ENCODE peak calls at places on chromosome 10, in eight cellular contexts. J is testis, L is cardiac fibroblast, T is choroid plexus epithelial cell, I is HFFc6, K is GM13976, E is stomach, N is fibroblast of mammary gland. R is an unnamed sample.

GRCh38 chr10:48509974-48510692 is 94.7 kb downstream of the ARHGAP22 start:
- DNase-seq in K (peak; percentile 66), I (no peak), T (peak; percentile 38), E (peak; percentile 25), N (no peak), L (peak; percentile 47), J (no peak), R (no peak)

GRCh38 chr10:110989016-110989415 is 69.6 kb downstream of the SHOC2 start:
- DNase-seq in I (no peak), N (peak; percentile 77), E (no peak), T (peak; percentile 30), J (no peak), L (no peak), K (no peak), R (no peak)

GRCh38 chr10:77082601-77083252 is 554.9 kb downstream of the KCNMA1 start:
- DNase-seq in J (no peak), E (no peak), I (no peak), N (peak; percentile 52), K (no peak), L (no peak), T (no peak), R (no peak)

GRCh38 chr10:123147635-123148413 is at the start of gene HMX2:
- DNase-seq in N (no peak), I (no peak), T (no peak), E (no peak), J (no peak), L (no peak), K (peak; percentile 79), R (no peak)

GRCh38 chr10:124875596-124875995 is 66.3 kb upstream of the ZRANB1 start:
- DNase-seq in T (peak; percentile 74), J (no peak), N (peak; percentile 47), K (no peak), L (peak; percentile 61), I (peak; percentile 45), E (no peak), R (no peak)

GRCh38 chr10:88245974-88246511 is 337.1 kb downstream of the RNLS start:
- DNase-seq in K (no peak), J (peak; percentile 32), E (no peak), I (peak; percentile 30), N (peak; percentile 76), L (peak; percentile 49), T (peak; percentile 67), R (peak; percentile 19)

GRCh38 chr10:24054421-24054820 is 154.5 kb upstream of the KIAA1217 start:
- DNase-seq in L (no peak), T (no peak), I (no peak), E (no peak), J (no peak), N (no peak), K (no peak), R (no peak)

GRCh38 chr10:947051-947450 is 15.5 kb upstream of the LARP4B start:
- DNase-seq in I (no peak), L (no peak), K (no peak), J (no peak), N (no peak), T (no peak), E (no peak), R (no peak)

GRCh38 chr10:84328303-84329093 is at the start of gene CCSER2:
- DNase-seq in I (peak; percentile 92), J (peak; percentile 99), L (peak; percentile 97), K (peak; percentile 99), T (peak; percentile 97), E (peak; percentile 99), N (peak; percentile 96), R (peak; percentile 99)
- TF ChIP-seq CTCF in I (peak; percentile 47), J (no peak), L (no peak), K (no peak), T (no peak), E (no peak), N (no peak), R (no peak)

DNA sequence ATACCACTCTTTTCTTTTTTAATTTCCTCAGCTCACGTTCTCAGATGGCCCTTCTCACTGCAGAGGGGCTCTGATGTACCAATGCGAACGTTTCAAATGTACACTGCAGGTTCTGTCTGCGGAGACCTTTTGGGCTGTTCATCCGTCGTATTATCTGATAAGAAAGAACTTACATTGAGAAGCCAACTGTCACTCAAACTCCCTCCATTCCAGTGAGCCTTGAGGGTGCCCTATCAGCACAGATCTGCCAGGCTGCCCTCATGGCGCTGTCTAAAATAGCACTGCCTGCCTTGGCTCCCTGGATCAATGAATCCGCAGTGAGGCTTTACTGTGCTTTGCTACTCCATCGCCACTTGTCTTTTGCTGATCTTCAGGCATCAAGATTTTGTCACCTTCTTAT is 61.8 kb downstream of the ARL5B start:
- DNase-seq in T (no peak), E (no peak), L (no peak), N (no peak), K (no peak), I (no peak), J (no peak), R (no peak)
- TF ChIP-seq CTCF in T (no peak), E (no peak), L (no peak), N (no peak), K (no peak), I (no peak), J (no peak), R (no peak)

GRCh38 chr10:14801693-14802092 is 27.0 kb upstream of the FAM107B start:
- DNase-seq in J (no peak), I (no peak), T (no peak), E (no peak), L (peak; percentile 6), K (no peak), N (peak; percentile 7), R (no peak)
- TF ChIP-seq CTCF in J (no peak), I (peak; percentile 23), T (no peak), E (no peak), L (no peak), K (peak; percentile 7), N (no peak), R (peak; percentile 21)

DNA sequence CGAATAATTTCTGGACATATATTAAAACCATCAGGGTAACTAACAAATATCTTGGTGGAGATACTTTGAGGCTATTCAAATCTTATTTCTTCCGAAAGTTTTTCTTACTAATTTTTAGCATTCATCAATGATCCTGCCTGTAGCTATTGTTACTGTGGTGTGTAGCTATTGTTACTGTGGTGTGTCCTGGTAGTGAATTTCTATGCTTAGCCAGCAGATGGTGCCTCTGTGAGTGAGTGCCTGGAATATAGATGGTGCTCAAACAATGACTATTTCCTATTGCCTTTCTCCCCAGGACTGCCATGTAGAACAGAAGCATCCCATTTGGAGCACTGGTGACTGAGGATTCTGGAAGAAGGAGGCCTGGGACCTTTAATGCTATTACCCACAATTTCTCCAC is 245.7 kb downstream of the CCSER2 start:
- DNase-seq in I (no peak), E (no peak), T (peak; percentile 20), L (no peak), N (no peak), J (no peak), K (no peak), R (no peak)
- TF ChIP-seq CTCF in I (peak; percentile 31), E (no peak), T (peak; percentile 36), L (no peak), N (no peak), J (no peak), K (no peak), R (no peak)

GRCh38 chr10:131311661-131312260 is at the start of gene TCERG1L:
- DNase-seq in E (no peak), I (no peak), L (no peak), J (peak; percentile 52), N (no peak), T (no peak), K (no peak), R (peak; percentile 37)

GRCh38 chr10:131310904-131311660 is 439 bp downstream of the TCERG1L start:
- DNase-seq in J (peak; percentile 51), N (no peak), T (no peak), I (no peak), L (no peak), E (no peak), K (no peak), R (no peak)

GRCh38 chr10:131314148-131314547 is 2.6 kb upstream of the TCERG1L start:
- DNase-seq in T (no peak), I (no peak), E (no peak), L (no peak), N (no peak), K (no peak), J (no peak), R (no peak)

GRCh38 chr10:131313377-131313776 is 1.9 kb upstream of the TCERG1L start:
- DNase-seq in J (no peak), N (no peak), L (no peak), T (no peak), E (no peak), K (no peak), I (no peak), R (no peak)

DNA sequence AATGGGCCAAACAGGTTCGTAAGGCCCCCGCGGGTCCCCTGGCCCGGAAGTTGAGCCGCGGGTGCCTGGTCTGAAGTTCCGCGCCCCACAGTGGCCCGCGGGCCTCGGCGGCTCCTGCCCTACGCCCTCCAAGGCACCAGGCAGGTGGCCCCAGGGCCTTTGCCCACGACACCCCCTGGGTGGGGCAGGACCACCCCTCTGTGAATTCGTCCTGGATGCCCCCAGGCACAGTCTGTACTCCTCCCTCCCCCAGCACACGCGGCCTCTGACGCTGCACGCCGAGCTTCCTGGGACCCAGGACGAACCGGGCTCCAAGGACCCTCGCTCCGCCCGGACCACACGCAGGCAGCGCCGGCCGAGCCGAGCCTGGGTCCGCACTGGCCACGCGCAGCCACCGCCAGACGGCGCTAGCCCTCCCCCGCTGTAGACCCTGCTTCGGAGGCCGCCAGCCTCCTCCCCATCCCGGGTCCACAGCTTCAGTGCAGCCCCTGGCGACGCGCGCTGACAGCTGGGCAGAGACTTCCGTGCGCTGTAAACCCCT is 810 bp upstream of the TCERG1L start:
- DNase-seq in T (no peak), J (peak; percentile 67), K (no peak), I (no peak), E (no peak), L (no peak), N (no peak), R (peak; percentile 27)
- TF ChIP-seq CTCF in T (no peak), J (peak; percentile 51), K (no peak), I (no peak), E (no peak), L (no peak), N (no peak), R (no peak)

GRCh38 chr10:60663850-60664249 is 114.4 kb upstream of the CDK1 start:
- DNase-seq in T (peak; percentile 77), K (no peak), N (no peak), I (no peak), E (no peak), J (no peak), L (no peak), R (no peak)

GRCh38 chr10:60661627-60662026 is 116.7 kb upstream of the CDK1 start:
- DNase-seq in N (peak; percentile 12), J (no peak), T (peak; percentile 93), I (peak; percentile 41), L (peak; percentile 16), E (no peak), K (no peak), R (no peak)

GRCh38 chr10:60660625-60661024 is 117.7 kb upstream of the CDK1 start:
- DNase-seq in L (no peak), E (no peak), J (no peak), I (no peak), N (no peak), K (no peak), T (no peak), R (no peak)

GRCh38 chr10:60664859-60665258 is 113.4 kb upstream of the CDK1 start:
- DNase-seq in L (no peak), N (peak; percentile 7), K (no peak), I (no peak), J (no peak), E (no peak), T (peak; percentile 69), R (no peak)

GRCh38 chr10:60662917-60663614 is 115.2 kb upstream of the CDK1 start:
- DNase-seq in N (no peak), E (no peak), K (no peak), L (peak; percentile 12), T (peak; percentile 72), J (no peak), I (peak; percentile 30), R (no peak)
- TF ChIP-seq CTCF in N (no peak), E (no peak), K (no peak), L (no peak), T (peak; percentile 43), J (no peak), I (peak; percentile 55), R (no peak)

R was measured in body of pancreas.